ENCODE peak calls at places on chromosomes 12 and 14, in seven cellular contexts. U, S, L, J, Y, F and P are unnamed samples.

GRCh38 chr14:55454264-55455151 is 14.1 kb upstream of the TBPL2 start:
- DNase-seq in F (peak), L (no peak), Y (peak), S (no peak), J (peak), U (no peak), P (no peak)

GRCh38 chr14:96806836-96807235 is 9.7 kb downstream of the VRK1 start:
- DNase-seq in J (no peak), L (no peak), Y (no peak), F (no peak), U (no peak), S (no peak), P (no peak)

GRCh38 chr14:63727736-63728728 is at the start of gene SGPP1:
- DNase-seq in J (peak), F (peak), L (peak), Y (peak), U (peak), S (peak), P (peak)

GRCh38 chr12:109130755-109131521 is 14.6 kb downstream of the ACACB start:
- DNase-seq in L (no peak), J (peak), F (peak), S (no peak), Y (peak), U (peak), P (no peak)

GRCh38 chr12:108577458-108577857 is 15.1 kb downstream of the ISCU start:
- DNase-seq in L (no peak), J (no peak), S (no peak), F (no peak), Y (no peak), U (no peak), P (no peak)

GRCh38 chr14:68792022-68792829 is 641 bp downstream of the ZFP36L1 start:
- DNase-seq in J (no peak), Y (no peak), S (no peak), F (peak), L (no peak), U (peak), P (peak)

GRCh38 chr14:25396128-25396527 is 346.2 kb upstream of the STXBP6 start:
- DNase-seq in U (no peak), L (no peak), F (peak), S (no peak), Y (no peak), J (no peak), P (no peak)

GRCh38 chr12:21429994-21430393 is 7.5 kb upstream of the PYROXD1 start:
- DNase-seq in J (no peak), F (no peak), Y (no peak), L (no peak), S (no peak), U (no peak), P (no peak)

GRCh38 chr12:124625867-124626675 is 58.7 kb upstream of the NCOR2 start:
- DNase-seq in L (no peak), J (peak), S (no peak), Y (no peak), U (peak), F (peak), P (peak)

GRCh38 chr12:3489057-3489456 is 1.9 kb upstream of the PRMT8 start:
- DNase-seq in S (no peak), U (peak), L (no peak), F (peak), Y (no peak), J (no peak), P (no peak)

GRCh38 chr14:77037886-77038511 is 9.5 kb upstream of the IRF2BPL start:
- DNase-seq in S (peak), U (no peak), J (peak), L (peak), Y (no peak), F (peak), P (no peak)